ENCODE peak calls at places on chromosome 13, in seven cellular contexts. E, F, C, Q, U, M and V are unnamed samples.

GRCh38 chr13:75072368-75072767 is 409.6 kb downstream of the TBC1D4 start:
- DNase-seq in U (no peak), F (no peak), Q (no peak), E (no peak), C (no peak), M (no peak), V (no peak)

GRCh38 chr13:49693191-49693733 is 2.0 kb upstream of the EBPL start:
- DNase-seq in F (no peak), Q (no peak), E (no peak), C (no peak), U (no peak), M (no peak), V (no peak)

GRCh38 chr13:38960175-38960574 is 30.5 kb downstream of the STOML3 start:
- DNase-seq in U (no peak), Q (no peak), F (no peak), E (no peak), C (no peak), M (no peak), V (no peak)

GRCh38 chr13:77521595-77522367 is 13.7 kb upstream of the SCEL start:
- DNase-seq in C (no peak), F (no peak), M (no peak), E (no peak), U (no peak), Q (no peak), V (no peak)

GRCh38 chr13:110350509-110350908 is 43.4 kb downstream of the COL4A2 start:
- DNase-seq in U (no peak), E (no peak), C (no peak), Q (no peak), F (peak; percentile 82), M (no peak), V (no peak)

GRCh38 chr13:60933638-60934037 is 482.0 kb downstream of the PCDH20 start:
- DNase-seq in F (no peak), Q (no peak), M (no peak), C (no peak), E (no peak), U (no peak), V (no peak)

GRCh38 chr13:92460479-92460878 is 766.1 kb upstream of the GPC6 start:
- DNase-seq in M (no peak), E (peak; percentile 53), F (no peak), U (no peak), C (no peak), Q (no peak), V (no peak)

GRCh38 chr13:76512676-76513277 is 373.4 kb downstream of the KCTD12 start:
- DNase-seq in C (no peak), M (no peak), F (no peak), E (no peak), U (no peak), Q (no peak), V (no peak)

GRCh38 chr13:20412761-20413355 is 112.8 kb downstream of the CRYL1 start:
- DNase-seq in M (no peak), F (no peak), U (no peak), E (no peak), Q (no peak), C (no peak), V (peak; percentile 55)

GRCh38 chr13:66803759-66804456 is 426.2 kb downstream of the PCDH9 start:
- DNase-seq in F (no peak), M (no peak), Q (no peak), C (no peak), U (no peak), E (no peak), V (no peak)

GRCh38 chr13:113151745-113152707 is 6.4 kb upstream of the PROZ start:
- DNase-seq in E (no peak), C (no peak), U (no peak), M (no peak), Q (no peak), F (no peak), V (peak; percentile 23)

DNA sequence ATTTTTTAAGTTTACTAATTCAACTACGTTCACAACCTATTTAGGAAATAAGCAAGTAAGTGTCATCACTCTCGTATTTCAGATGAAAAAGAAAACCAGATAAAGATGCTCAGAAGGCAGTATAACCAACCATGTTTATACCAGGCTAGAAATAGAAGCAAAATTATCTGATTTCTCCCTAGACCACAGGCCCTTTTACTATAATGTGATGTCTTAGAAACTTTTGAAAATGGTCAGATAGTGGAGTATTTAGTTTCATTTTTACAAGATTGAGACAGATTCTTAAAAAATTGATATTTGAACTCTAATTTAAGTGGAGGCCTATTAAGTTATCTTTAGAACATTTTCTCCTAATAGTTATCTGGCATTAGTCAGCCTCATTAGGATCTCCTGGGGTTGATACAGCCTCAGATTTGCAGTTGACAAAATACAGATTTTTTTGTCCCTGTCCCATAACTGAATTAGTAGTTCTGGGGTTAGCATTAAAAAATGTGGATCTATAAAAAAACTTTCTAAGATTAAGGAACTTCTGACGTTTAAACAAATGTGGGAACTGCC is 818.7 kb upstream of the PCDH9 start:
- DNase-seq in Q (no peak), U (no peak), F (no peak), E (no peak), M (no peak), C (no peak), V (no peak)
- H3K4me3 ChIP-seq in Q (no peak overlapping the region), U (no peak overlapping the region), F (no peak overlapping the region), E (no peak overlapping the region), M (no peak overlapping the region), C (no peak overlapping the region), V (no peak overlapping the region)

GRCh38 chr13:29515372-29515771 is 80.1 kb downstream of the SLC7A1 start:
- DNase-seq in Q (no peak), M (no peak), C (no peak), F (no peak), U (no peak), E (no peak), V (no peak)

GRCh38 chr13:29514720-29515310 is 80.7 kb downstream of the SLC7A1 start:
- DNase-seq in Q (no peak), M (no peak), F (no peak), C (peak; percentile 55), U (no peak), E (no peak), V (no peak)

GRCh38 chr13:29516012-29516411 is 79.5 kb downstream of the SLC7A1 start:
- DNase-seq in F (no peak), C (no peak), E (no peak), U (no peak), M (no peak), Q (no peak), V (no peak)

GRCh38 chr13:29513002-29513980 is 82.2 kb downstream of the SLC7A1 start:
- DNase-seq in Q (no peak), C (peak; percentile 68), M (no peak), F (no peak), E (no peak), U (no peak), V (no peak)

DNA sequence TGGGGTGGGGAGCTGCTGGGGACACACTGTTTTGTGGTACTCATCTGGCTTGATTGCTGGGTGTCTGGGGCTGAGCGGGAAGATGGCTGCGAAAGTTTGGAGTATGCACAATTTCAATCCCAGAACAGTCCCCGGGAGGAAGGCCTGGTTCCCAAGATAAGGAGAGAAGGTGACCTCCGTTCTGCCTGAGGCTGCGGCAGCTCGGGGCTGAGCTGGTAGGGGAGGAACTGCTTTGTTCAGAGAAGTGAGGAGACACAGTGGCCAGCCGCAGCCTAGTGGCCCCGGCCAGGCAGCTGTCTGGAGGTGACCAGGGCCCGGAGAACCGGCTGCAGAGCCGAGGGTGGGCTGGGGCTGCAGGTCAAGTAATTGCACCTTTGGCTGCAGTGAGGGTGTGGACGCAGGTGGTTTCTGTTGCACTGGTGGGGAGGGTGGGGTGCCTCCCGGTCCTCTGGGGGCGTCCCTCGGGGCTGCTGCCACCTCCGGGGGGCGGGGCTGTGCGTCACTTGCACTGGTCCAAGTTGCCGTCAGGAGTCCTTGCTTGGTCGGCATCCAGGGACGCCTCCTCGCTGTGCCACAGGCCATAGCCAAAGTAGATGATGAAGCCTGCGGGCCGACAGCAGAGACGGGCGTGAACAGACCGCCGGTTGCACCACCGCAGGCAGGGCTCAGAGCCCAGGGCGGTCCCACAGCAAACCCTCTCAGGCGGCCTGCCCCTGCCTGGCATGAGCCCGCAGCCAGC is 81.3 kb downstream of the SLC7A1 start:
- DNase-seq in C (peak; percentile 79), M (no peak), U (no peak), F (peak; percentile 31), E (no peak), Q (no peak), V (no peak)
- H3K4me1 ChIP-seq in C (peaks cover 14% of the 10 kb centered on the region), M (peaks cover 12% of the 10 kb centered on the region), U (no peaks in the 10 kb centered on the region), F (peaks cover 14% of the 10 kb centered on the region), E (no peaks in the 10 kb centered on the region), Q (peaks cover under 1% of the 10 kb centered on the region), V (no peaks in the 10 kb centered on the region)

GRCh38 chr13:33611016-33611805 is 206.7 kb upstream of the RFC3 start:
- DNase-seq in Q (no peak), F (no peak), M (peak; percentile 76), E (peak; percentile 26), C (no peak), U (peak; percentile 22), V (no peak)
- H3K4me3 ChIP-seq in Q (no peak overlapping the region), F (no peak overlapping the region), M (peak overlapping the region; percentile 59), E (no peak overlapping the region), C (no peak overlapping the region), U (peak overlapping the region; percentile 7), V (peak overlapping the region; percentile 76)

GRCh38 chr13:91359566-91359965 is 12.1 kb downstream of the MIR17HG start:
- DNase-seq in U (no peak), E (no peak), C (no peak), M (no peak), Q (no peak), F (no peak), V (no peak)

GRCh38 chr13:91359071-91359470 is 11.6 kb downstream of the MIR17HG start:
- DNase-seq in F (no peak), M (no peak), E (no peak), Q (no peak), U (no peak), C (no peak), V (no peak)

GRCh38 chr13:91360246-91360751 is 12.8 kb downstream of the MIR17HG start:
- DNase-seq in U (no peak), M (no peak), E (no peak), Q (no peak), F (no peak), C (no peak), V (no peak)

GRCh38 chr13:91362908-91363307 is 15.4 kb downstream of the MIR17HG start:
- DNase-seq in C (no peak), Q (no peak), E (no peak), M (no peak), U (no peak), F (no peak), V (no peak)

GRCh38 chr13:91361755-91362271 is 14.3 kb downstream of the MIR17HG start:
- DNase-seq in C (no peak), M (no peak), U (no peak), E (no peak), F (no peak), Q (no peak), V (no peak)
- H3K4me1 ChIP-seq in C (no peaks in the 10 kb centered on the region), M (no peaks in the 10 kb centered on the region), U (no peaks in the 10 kb centered on the region), E (peaks cover 7% of the 10 kb centered on the region), F (no peaks in the 10 kb centered on the region), Q (no peaks in the 10 kb centered on the region), V (no peaks in the 10 kb centered on the region)

GRCh38 chr13:94712812-94713555 is 639 bp upstream of the SOX21 start:
- DNase-seq in C (no peak), M (no peak), E (no peak), U (no peak), Q (no peak), F (peak; percentile 72), V (peak; percentile 17)
- H3K4me3 ChIP-seq in C (no peak overlapping the region), M (peak overlapping the region; percentile 56), E (peak overlapping the region; percentile 19), U (peak overlapping the region; percentile 35), Q (peak overlapping the region; percentile 34), F (peak overlapping the region; percentile 41), V (no peak overlapping the region)

DNA sequence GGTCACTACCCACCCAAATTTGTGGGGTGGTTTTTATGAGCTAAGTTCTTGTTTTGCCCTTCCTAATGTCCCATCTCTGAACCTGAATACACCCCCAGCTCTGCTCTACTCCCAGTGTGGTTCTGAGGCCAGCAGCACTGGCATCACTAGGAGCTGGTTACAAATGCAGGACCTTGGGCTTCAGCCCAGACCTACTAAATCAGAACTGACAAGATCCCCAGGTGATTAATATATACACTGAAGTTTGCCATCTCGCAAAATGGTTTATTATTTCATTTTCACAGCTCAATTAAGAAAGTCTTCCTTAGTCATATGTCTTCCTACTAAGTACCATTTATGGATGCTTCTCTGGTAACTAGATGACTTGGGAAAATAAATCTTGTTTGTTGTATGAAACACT is 67.8 kb downstream of the FOXO1 start:
- DNase-seq in M (no peak), Q (no peak), F (no peak), C (no peak), E (no peak), U (no peak), V (no peak)
- H3K4me1 ChIP-seq in M (peaks cover 64% of the 10 kb centered on the region), Q (peaks cover 16% of the 10 kb centered on the region), F (no peaks in the 10 kb centered on the region), C (peaks cover 74% of the 10 kb centered on the region), E (peaks cover 19% of the 10 kb centered on the region), U (peaks cover 20% of the 10 kb centered on the region), V (peaks cover 96% of the 10 kb centered on the region)